ENCODE peak calls at places on chromosomes 1 and 21, in nine cellular contexts. One of them, this sample, is unnamed.
A peak's percentile ranks its signal among the peaks of the same experiment; 100 is the strongest.

GRCh38 chr1:161069731-161070270 is at the start of gene ARHGAP30:
- DNase-seq in heart right ventricle: peak; percentile 60
- DNase-seq in OCI-LY7: peak; percentile 97
- DNase-seq in breast epithelium: no peak
- DNase-seq in lower lobe of right lung: peak; percentile 92
- DNase-seq in psoas muscle: peak; percentile 83
- DNase-seq in upper lobe of left lung: peak; percentile 82
- DNase-seq in IMR-90: no peak
- DNase-seq in ovary: no peak
- DNase-seq in this sample: peak; percentile 82

GRCh38 chr1:93703649-93704048 is 22.0 kb upstream of the BCAR3 start:
- DNase-seq in OCI-LY7: no peak
- DNase-seq in IMR-90: peak; percentile 33
- DNase-seq in lower lobe of right lung: no peak
- DNase-seq in upper lobe of left lung: no peak
- DNase-seq in breast epithelium: no peak
- DNase-seq in ovary: no peak
- DNase-seq in heart right ventricle: no peak
- DNase-seq in psoas muscle: no peak
- DNase-seq in this sample: no peak

GRCh38 chr1:19646366-19646765 is 2.3 kb downstream of the NBL1 start:
- DNase-seq in IMR-90: no peak
- DNase-seq in heart right ventricle: no peak
- DNase-seq in ovary: no peak
- DNase-seq in OCI-LY7: no peak
- DNase-seq in breast epithelium: no peak
- DNase-seq in psoas muscle: no peak
- DNase-seq in upper lobe of left lung: no peak
- DNase-seq in lower lobe of right lung: no peak
- DNase-seq in this sample: no peak

GRCh38 chr1:187396226-187396625 is 567.5 kb downstream of the PLA2G4A start:
- DNase-seq in IMR-90: peak; percentile 14
- DNase-seq in ovary: no peak
- DNase-seq in upper lobe of left lung: no peak
- DNase-seq in OCI-LY7: no peak
- DNase-seq in breast epithelium: no peak
- DNase-seq in lower lobe of right lung: no peak
- DNase-seq in psoas muscle: no peak
- DNase-seq in heart right ventricle: no peak
- DNase-seq in this sample: no peak

GRCh38 chr21:29721242-29721641 is 218.6 kb downstream of the GRIK1 start:
- DNase-seq in heart right ventricle: no peak
- DNase-seq in upper lobe of left lung: no peak
- DNase-seq in OCI-LY7: no peak
- DNase-seq in breast epithelium: no peak
- DNase-seq in lower lobe of right lung: no peak
- DNase-seq in ovary: no peak
- DNase-seq in IMR-90: no peak
- DNase-seq in psoas muscle: no peak
- DNase-seq in this sample: no peak

GRCh38 chr1:180156631-180157091 is 2.0 kb downstream of the QSOX1 start:
- DNase-seq in IMR-90: peak; percentile 78
- DNase-seq in breast epithelium: no peak
- DNase-seq in ovary: no peak
- DNase-seq in heart right ventricle: no peak
- DNase-seq in OCI-LY7: no peak
- DNase-seq in upper lobe of left lung: no peak
- DNase-seq in psoas muscle: no peak
- DNase-seq in lower lobe of right lung: no peak
- DNase-seq in this sample: no peak

GRCh38 chr1:2449636-2450454 is 26.2 kb upstream of the PLCH2 start:
- DNase-seq in lower lobe of right lung: no peak
- DNase-seq in heart right ventricle: no peak
- DNase-seq in breast epithelium: no peak
- DNase-seq in upper lobe of left lung: no peak
- DNase-seq in ovary: no peak
- DNase-seq in OCI-LY7: no peak
- DNase-seq in IMR-90: no peak
- DNase-seq in psoas muscle: no peak
- DNase-seq in this sample: no peak

GRCh38 chr1:88029142-88029541 is 654.9 kb upstream of the PKN2 start:
- DNase-seq in psoas muscle: no peak
- DNase-seq in IMR-90: peak; percentile 2
- DNase-seq in heart right ventricle: no peak
- DNase-seq in OCI-LY7: no peak
- DNase-seq in upper lobe of left lung: no peak
- DNase-seq in ovary: no peak
- DNase-seq in breast epithelium: no peak
- DNase-seq in lower lobe of right lung: no peak
- DNase-seq in this sample: no peak

GRCh38 chr1:83999316-83999819 is 436 bp upstream of the TTLL7 start:
- DNase-seq in breast epithelium: peak; percentile 58
- DNase-seq in OCI-LY7: peak; percentile 79
- DNase-seq in psoas muscle: peak; percentile 85
- DNase-seq in lower lobe of right lung: peak; percentile 83
- DNase-seq in ovary: no peak
- DNase-seq in upper lobe of left lung: peak; percentile 71
- DNase-seq in heart right ventricle: peak; percentile 78
- DNase-seq in IMR-90: peak; percentile 69
- DNase-seq in this sample: no peak

DNA sequence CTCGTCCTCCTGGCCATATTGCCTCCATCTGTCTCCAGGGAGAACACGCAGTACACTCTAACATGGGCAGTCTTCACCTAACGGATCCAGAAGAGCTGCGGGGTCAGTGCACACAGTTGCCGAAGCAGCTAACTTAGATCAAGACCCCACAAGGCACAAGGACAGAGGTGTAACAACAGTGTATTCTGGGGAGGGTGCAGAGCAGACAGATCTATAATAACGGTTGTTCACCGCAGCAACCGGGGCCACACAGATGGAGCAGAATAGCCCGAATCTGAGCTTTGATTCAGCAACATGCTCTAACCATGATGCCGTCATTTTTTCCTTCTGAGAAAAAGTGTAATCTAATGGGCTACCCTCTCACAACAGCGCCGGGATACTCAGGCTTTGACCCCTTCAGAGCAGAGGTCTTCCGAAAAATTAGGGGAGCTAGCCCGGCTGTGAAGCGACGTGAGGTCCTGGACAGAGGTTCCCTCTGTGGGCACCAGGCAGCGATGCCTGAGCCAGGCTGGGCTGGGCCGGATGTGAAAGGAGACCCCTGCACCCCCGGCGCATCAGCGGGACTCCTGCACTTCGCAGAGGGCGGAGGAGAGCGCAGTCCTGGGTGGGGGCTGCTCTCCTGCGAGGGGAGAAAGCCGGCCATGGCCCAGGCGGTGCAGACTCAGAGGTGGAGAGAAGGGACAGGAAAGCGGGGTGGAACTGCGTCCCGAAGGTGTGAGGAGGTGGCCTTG is 57.5 kb downstream of the BCL9 start:
- DNase-seq in heart right ventricle: peak; percentile 54
- DNase-seq in breast epithelium: no peak
- DNase-seq in ovary: peak; percentile 79
- DNase-seq in IMR-90: peak; percentile 15
- DNase-seq in psoas muscle: peak; percentile 74
- DNase-seq in upper lobe of left lung: peak; percentile 33
- DNase-seq in lower lobe of right lung: peak; percentile 66
- DNase-seq in OCI-LY7: peak; percentile 51
- DNase-seq in this sample: peak; percentile 22
- TF ChIP-seq CTCF in heart right ventricle: no peak
- TF ChIP-seq CTCF in breast epithelium: peak; percentile 8
- TF ChIP-seq CTCF in ovary: no peak
- TF ChIP-seq CTCF in IMR-90: no peak
- TF ChIP-seq CTCF in psoas muscle: no peak
- TF ChIP-seq CTCF in upper lobe of left lung: no peak
- TF ChIP-seq CTCF in lower lobe of right lung: no peak
- TF ChIP-seq CTCF in OCI-LY7: no peak
- TF ChIP-seq CTCF in this sample: no peak

GRCh38 chr1:243488459-243489163 is 232.8 kb downstream of the SDCCAG8 start:
- DNase-seq in OCI-LY7: no peak
- DNase-seq in ovary: no peak
- DNase-seq in breast epithelium: no peak
- DNase-seq in heart right ventricle: no peak
- DNase-seq in psoas muscle: no peak
- DNase-seq in IMR-90: no peak
- DNase-seq in lower lobe of right lung: no peak
- DNase-seq in upper lobe of left lung: no peak
- DNase-seq in this sample: no peak
- H3K27ac ChIP-seq in OCI-LY7: no peak overlapping the region
- H3K27ac ChIP-seq in ovary: no peak overlapping the region
- H3K27ac ChIP-seq in breast epithelium: no peak overlapping the region
- H3K27ac ChIP-seq in heart right ventricle: no peak overlapping the region
- H3K27ac ChIP-seq in psoas muscle: no peak overlapping the region
- H3K27ac ChIP-seq in IMR-90: no peak overlapping the region
- H3K27ac ChIP-seq in lower lobe of right lung: no peak overlapping the region
- H3K27ac ChIP-seq in upper lobe of left lung: no peak overlapping the region
- H3K27ac ChIP-seq in this sample: no peak overlapping the region

GRCh38 chr21:39843483-39843882 is 23.8 kb upstream of the PCP4 start:
- DNase-seq in IMR-90: no peak
- DNase-seq in ovary: no peak
- DNase-seq in heart right ventricle: no peak
- DNase-seq in upper lobe of left lung: no peak
- DNase-seq in OCI-LY7: no peak
- DNase-seq in breast epithelium: no peak
- DNase-seq in psoas muscle: no peak
- DNase-seq in lower lobe of right lung: no peak
- DNase-seq in this sample: no peak

GRCh38 chr21:39842741-39843146 is 24.5 kb upstream of the PCP4 start:
- DNase-seq in breast epithelium: no peak
- DNase-seq in ovary: no peak
- DNase-seq in upper lobe of left lung: no peak
- DNase-seq in heart right ventricle: no peak
- DNase-seq in OCI-LY7: no peak
- DNase-seq in IMR-90: no peak
- DNase-seq in psoas muscle: no peak
- DNase-seq in lower lobe of right lung: no peak
- DNase-seq in this sample: no peak

GRCh38 chr21:39845581-39846130 is 21.6 kb upstream of the PCP4 start:
- DNase-seq in breast epithelium: no peak
- DNase-seq in upper lobe of left lung: no peak
- DNase-seq in lower lobe of right lung: no peak
- DNase-seq in heart right ventricle: no peak
- DNase-seq in psoas muscle: no peak
- DNase-seq in ovary: no peak
- DNase-seq in OCI-LY7: no peak
- DNase-seq in IMR-90: no peak
- DNase-seq in this sample: no peak

GRCh38 chr21:39840373-39841097 is 26.7 kb upstream of the PCP4 start:
- DNase-seq in breast epithelium: no peak
- DNase-seq in ovary: no peak
- DNase-seq in heart right ventricle: no peak
- DNase-seq in lower lobe of right lung: no peak
- DNase-seq in OCI-LY7: no peak
- DNase-seq in IMR-90: no peak
- DNase-seq in upper lobe of left lung: no peak
- DNase-seq in psoas muscle: no peak
- DNase-seq in this sample: no peak

GRCh38 chr21:39843916-39844315 is 23.3 kb upstream of the PCP4 start:
- DNase-seq in psoas muscle: no peak
- DNase-seq in ovary: no peak
- DNase-seq in lower lobe of right lung: no peak
- DNase-seq in heart right ventricle: no peak
- DNase-seq in breast epithelium: no peak
- DNase-seq in OCI-LY7: no peak
- DNase-seq in IMR-90: no peak
- DNase-seq in upper lobe of left lung: no peak
- DNase-seq in this sample: no peak
- H3K9me3 ChIP-seq in psoas muscle: no peaks in the 10 kb centered on the region
- H3K9me3 ChIP-seq in ovary: no peaks in the 10 kb centered on the region
- H3K9me3 ChIP-seq in lower lobe of right lung: no peaks in the 10 kb centered on the region
- H3K9me3 ChIP-seq in heart right ventricle: no peaks in the 10 kb centered on the region
- H3K9me3 ChIP-seq in breast epithelium: no peaks in the 10 kb centered on the region
- H3K9me3 ChIP-seq in OCI-LY7: no peaks in the 10 kb centered on the region
- H3K9me3 ChIP-seq in IMR-90: peaks cover 41% of the 10 kb centered on the region
- H3K9me3 ChIP-seq in upper lobe of left lung: no peaks in the 10 kb centered on the region
- H3K9me3 ChIP-seq in this sample: no peaks in the 10 kb centered on the region

GRCh38 chr1:224433041-224433670 is 1.4 kb downstream of the WDR26 start:
- DNase-seq in IMR-90: no peak
- DNase-seq in psoas muscle: no peak
- DNase-seq in ovary: peak; percentile 36
- DNase-seq in breast epithelium: no peak
- DNase-seq in upper lobe of left lung: no peak
- DNase-seq in lower lobe of right lung: peak; percentile 49
- DNase-seq in OCI-LY7: peak; percentile 13
- DNase-seq in heart right ventricle: no peak
- DNase-seq in this sample: peak; percentile 23

GRCh38 chr1:224434447-224435317 is at the start of gene WDR26:
- DNase-seq in breast epithelium: peak; percentile 68
- DNase-seq in upper lobe of left lung: peak; percentile 89
- DNase-seq in OCI-LY7: peak; percentile 93
- DNase-seq in lower lobe of right lung: peak; percentile 84
- DNase-seq in heart right ventricle: peak; percentile 74
- DNase-seq in IMR-90: peak; percentile 80
- DNase-seq in ovary: peak; percentile 80
- DNase-seq in psoas muscle: peak; percentile 88
- DNase-seq in this sample: peak; percentile 68

GRCh38 chr1:224435318-224435763 is 744 bp upstream of the WDR26 start:
- DNase-seq in lower lobe of right lung: no peak
- DNase-seq in ovary: no peak
- DNase-seq in upper lobe of left lung: no peak
- DNase-seq in heart right ventricle: no peak
- DNase-seq in psoas muscle: no peak
- DNase-seq in IMR-90: peak; percentile 95
- DNase-seq in OCI-LY7: peak; percentile 33
- DNase-seq in breast epithelium: no peak
- DNase-seq in this sample: no peak

GRCh38 chr1:224433671-224434446 is 738 bp downstream of the WDR26 start:
- DNase-seq in upper lobe of left lung: peak; percentile 47
- DNase-seq in lower lobe of right lung: peak; percentile 69
- DNase-seq in IMR-90: no peak
- DNase-seq in breast epithelium: no peak
- DNase-seq in psoas muscle: peak; percentile 78
- DNase-seq in ovary: peak; percentile 69
- DNase-seq in OCI-LY7: peak; percentile 58
- DNase-seq in heart right ventricle: peak; percentile 44
- DNase-seq in this sample: peak; percentile 33

GRCh38 chr1:224435999-224436398 is 1.4 kb upstream of the WDR26 start:
- DNase-seq in upper lobe of left lung: no peak
- DNase-seq in OCI-LY7: no peak
- DNase-seq in heart right ventricle: no peak
- DNase-seq in breast epithelium: no peak
- DNase-seq in psoas muscle: no peak
- DNase-seq in lower lobe of right lung: no peak
- DNase-seq in IMR-90: no peak
- DNase-seq in ovary: no peak
- DNase-seq in this sample: no peak
- TF ChIP-seq CTCF in upper lobe of left lung: no peak
- TF ChIP-seq CTCF in OCI-LY7: no peak
- TF ChIP-seq CTCF in heart right ventricle: no peak
- TF ChIP-seq CTCF in breast epithelium: no peak
- TF ChIP-seq CTCF in psoas muscle: no peak
- TF ChIP-seq CTCF in lower lobe of right lung: no peak
- TF ChIP-seq CTCF in IMR-90: no peak
- TF ChIP-seq CTCF in ovary: no peak
- TF ChIP-seq CTCF in this sample: no peak

GRCh38 chr1:111967886-111968285 is 21.6 kb downstream of the KCND3 start:
- DNase-seq in lower lobe of right lung: no peak
- DNase-seq in ovary: no peak
- DNase-seq in breast epithelium: no peak
- DNase-seq in heart right ventricle: no peak
- DNase-seq in upper lobe of left lung: no peak
- DNase-seq in OCI-LY7: no peak
- DNase-seq in psoas muscle: no peak
- DNase-seq in IMR-90: no peak
- DNase-seq in this sample: no peak
- H3K27ac ChIP-seq in lower lobe of right lung: no peak overlapping the region
- H3K27ac ChIP-seq in ovary: no peak overlapping the region
- H3K27ac ChIP-seq in breast epithelium: no peak overlapping the region
- H3K27ac ChIP-seq in heart right ventricle: no peak overlapping the region
- H3K27ac ChIP-seq in upper lobe of left lung: no peak overlapping the region
- H3K27ac ChIP-seq in OCI-LY7: no peak overlapping the region
- H3K27ac ChIP-seq in psoas muscle: no peak overlapping the region
- H3K27ac ChIP-seq in IMR-90: no peak overlapping the region
- H3K27ac ChIP-seq in this sample: no peak overlapping the region

GRCh38 chr1:235669277-235669676 is 19.7 kb upstream of the GNG4 start:
- DNase-seq in OCI-LY7: no peak
- DNase-seq in upper lobe of left lung: no peak
- DNase-seq in psoas muscle: no peak
- DNase-seq in lower lobe of right lung: no peak
- DNase-seq in heart right ventricle: no peak
- DNase-seq in IMR-90: no peak
- DNase-seq in ovary: no peak
- DNase-seq in breast epithelium: no peak
- DNase-seq in this sample: no peak
- H3K9me3 ChIP-seq in OCI-LY7: peaks cover 9% of the 10 kb centered on the region
- H3K9me3 ChIP-seq in upper lobe of left lung: peaks cover 14% of the 10 kb centered on the region
- H3K9me3 ChIP-seq in psoas muscle: peaks cover 19% of the 10 kb centered on the region
- H3K9me3 ChIP-seq in lower lobe of right lung: peaks cover 31% of the 10 kb centered on the region
- H3K9me3 ChIP-seq in heart right ventricle: peaks cover 6% of the 10 kb centered on the region
- H3K9me3 ChIP-seq in IMR-90: peaks cover 14% of the 10 kb centered on the region
- H3K9me3 ChIP-seq in ovary: no peaks in the 10 kb centered on the region
- H3K9me3 ChIP-seq in breast epithelium: peaks cover 17% of the 10 kb centered on the region
- H3K9me3 ChIP-seq in this sample: peaks cover 43% of the 10 kb centered on the region